ENCODE peak calls at places on chromosomes 13 and 19, in five cellular contexts. X, D, G, Z and N are unnamed samples.

GRCh38 chr13:48318014-48318713 is 14.6 kb downstream of the RB1 start:
- DNase-seq in X (no peak), D (no peak), G (no peak), Z (no peak), N (no peak)

GRCh38 chr19:46126086-46126485 is 1.6 kb upstream of the IGFL3 start:
- DNase-seq in X (no peak), D (no peak), G (no peak), Z (no peak), N (no peak)

GRCh38 chr19:1032264-1032867 is 6.0 kb downstream of the CNN2 start:
- DNase-seq in X (no peak), D (no peak), G (no peak), Z (no peak), N (no peak)

GRCh38 chr19:18839465-18840287 is 7.9 kb downstream of the UPF1 start:
- DNase-seq in X (peak; percentile 87), D (peak; percentile 43), G (no peak), Z (no peak), N (no peak)

GRCh38 chr19:49866933-49867782 is at the start of gene PNKP:
- DNase-seq in X (peak; percentile 88), D (peak; percentile 95), G (peak; percentile 94), Z (no peak), N (peak; percentile 96)

GRCh38 chr19:14979498-14980255 is at the start of gene SLC1A6:
- DNase-seq in X (no peak), D (peak; percentile 83), G (no peak), Z (no peak), N (no peak)

GRCh38 chr13:51585234-51585672 is 991 bp downstream of the WDFY2 start:
- DNase-seq in X (no peak), D (no peak), G (no peak), Z (no peak), N (no peak)

GRCh38 chr19:611506-611869 is 21.8 kb downstream of the HCN2 start:
- DNase-seq in X (no peak), D (no peak), G (no peak), Z (no peak), N (no peak)

GRCh38 chr19:1503089-1503924 is 9.5 kb downstream of the ADAMTSL5 start:
- DNase-seq in X (no peak), D (peak; percentile 85), G (peak; percentile 76), Z (no peak), N (peak; percentile 25)

GRCh38 chr13:27927444-27928352 is 7.9 kb downstream of the PDX1 start:
- DNase-seq in X (no peak), D (peak; percentile 59), G (no peak), Z (no peak), N (no peak)
- TF ChIP-seq REST in X (no peak), D (no peak), G (no peak), Z (no peak), N (no peak)

GRCh38 chr19:3132971-3133792 is 2.7 kb upstream of the GNA15 start:
- DNase-seq in X (no peak), D (no peak), G (peak; percentile 62), Z (peak; percentile 85), N (no peak)
- TF ChIP-seq JUNB in X (no peak), D (no peak), G (no peak), Z (peak; percentile 69), N (no peak)

GRCh38 chr13:47008318-47008717 is 111.5 kb upstream of the HTR2A start:
- DNase-seq in X (no peak), D (no peak), G (peak; percentile 23), Z (no peak), N (no peak)

GRCh38 chr13:47005761-47006414 is 109.0 kb upstream of the HTR2A start:
- DNase-seq in X (no peak), D (no peak), G (no peak), Z (no peak), N (no peak)

GRCh38 chr13:47004552-47004951 is 107.7 kb upstream of the HTR2A start:
- DNase-seq in X (no peak), D (no peak), G (no peak), Z (no peak), N (no peak)

GRCh38 chr13:47000166-47000565 is 103.3 kb upstream of the HTR2A start:
- DNase-seq in X (no peak), D (no peak), G (no peak), Z (no peak), N (no peak)

GRCh38 chr13:47004022-47004421 is 107.2 kb upstream of the HTR2A start:
- DNase-seq in X (no peak), D (no peak), G (no peak), Z (no peak), N (no peak)
- TF ChIP-seq REST in X (no peak), D (no peak), G (no peak), Z (no peak), N (no peak)

DNA sequence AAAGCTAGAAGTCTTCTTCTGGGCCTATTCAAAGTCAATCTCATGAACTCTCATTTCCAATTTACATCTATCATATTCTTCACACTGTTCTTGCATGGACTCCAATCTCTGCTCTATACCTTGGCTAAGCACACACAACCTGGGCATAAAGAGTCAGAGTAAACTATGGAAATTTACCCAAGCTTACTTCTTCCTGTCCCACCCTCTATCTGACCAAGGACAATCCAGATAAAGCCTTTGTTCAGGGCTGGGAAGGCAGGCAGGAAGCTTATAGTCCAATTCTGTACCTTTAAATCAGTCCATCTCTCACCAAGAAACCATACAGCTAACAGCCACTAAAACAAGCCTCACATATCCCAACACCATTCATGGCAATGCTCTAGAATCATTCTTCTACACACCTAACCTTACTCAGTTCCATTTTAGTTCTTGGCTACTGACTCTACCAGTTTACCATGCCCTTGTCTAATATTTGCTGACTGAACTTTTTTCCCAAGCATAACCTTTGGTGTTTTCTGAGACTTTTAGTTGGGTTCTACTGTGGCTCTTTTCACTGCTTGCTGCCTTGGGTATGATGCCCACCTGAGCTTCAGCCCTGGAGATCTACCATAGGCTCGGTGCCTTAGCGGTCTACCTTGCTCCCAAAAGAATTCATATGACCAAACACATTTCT is 38.9 kb downstream of the N4BP2L2 start:
- DNase-seq in X (peak; percentile 84), D (no peak), G (no peak), Z (no peak), N (no peak)
- TF ChIP-seq JUNB in X (no peak), D (no peak), G (no peak), Z (no peak), N (no peak)

GRCh38 chr19:55071913-55072312 is 3.8 kb upstream of the EPS8L1 start:
- DNase-seq in X (no peak), D (no peak), G (no peak), Z (no peak), N (no peak)

GRCh38 chr19:55078996-55079395 is 3.3 kb downstream of the EPS8L1 start:
- DNase-seq in X (no peak), D (no peak), G (no peak), Z (no peak), N (no peak)

GRCh38 chr19:55077106-55077505 is 1.4 kb downstream of the EPS8L1 start:
- DNase-seq in X (no peak), D (no peak), G (no peak), Z (no peak), N (no peak)

GRCh38 chr19:55076321-55076720 is 652 bp downstream of the EPS8L1 start:
- DNase-seq in X (no peak), D (no peak), G (no peak), Z (no peak), N (no peak)

GRCh38 chr19:55075366-55075998 is at the start of gene EPS8L1:
- DNase-seq in X (no peak), D (peak; percentile 95), G (no peak), Z (no peak), N (no peak)
- TF ChIP-seq REST in X (no peak), D (no peak), G (no peak), Z (no peak), N (no peak)

GRCh38 chr13:46382224-46382623 is 4.8 kb downstream of the RUBCNL start:
- DNase-seq in X (no peak), D (no peak), G (no peak), Z (no peak), N (no peak)
- TF ChIP-seq JUNB in X (no peak), D (no peak), G (no peak), Z (no peak), N (no peak)